ENCODE peak calls at places on chromosomes 7 and 10, in four cellular contexts. J is neural progenitor cell, G is tibial artery, Y is BJ. H is an unnamed sample.

GRCh38 chr10:102473445-102474331 is 22.3 kb upstream of the C10orf95 start:
- DNase-seq in J (no peak), G (no peak), Y (no peak), H (no peak)

GRCh38 chr10:86698207-86698940 is 30.1 kb downstream of the LDB3 start:
- DNase-seq in J (no peak), G (no peak), Y (no peak), H (no peak)

GRCh38 chr10:122457934-122458333 is 3.4 kb upstream of the HTRA1 start:
- DNase-seq in J (no peak), G (no peak), Y (no peak), H (no peak)

GRCh38 chr10:14056545-14057332 is 274.0 kb downstream of the FRMD4A start:
- DNase-seq in J (peak), G (no peak), Y (peak), H (peak)

GRCh38 chr10:121167534-121168243 is 316.5 kb downstream of the WDR11 start:
- DNase-seq in J (no peak), G (no peak), Y (no peak), H (no peak)

GRCh38 chr10:1163204-1163660 is 107.0 kb downstream of the WDR37 start:
- DNase-seq in J (no peak), G (peak), Y (no peak), H (no peak)

GRCh38 chr10:44801383-44802327 is 109.5 kb upstream of the TMEM72 start:
- DNase-seq in J (no peak), G (peak), Y (peak), H (peak)

GRCh38 chr10:94115725-94116124 is 122.0 kb downstream of the PLCE1 start:
- DNase-seq in J (no peak), G (no peak), Y (no peak), H (no peak)

GRCh38 chr10:82969405-82969804 is 1094.4 kb downstream of the NRG3 start:
- DNase-seq in J (no peak), G (no peak), Y (no peak), H (peak)

GRCh38 chr10:54487743-54488142 is 313.3 kb downstream of the PCDH15 start:
- DNase-seq in J (no peak), G (no peak), Y (no peak), H (no peak)

GRCh38 chr10:121462955-121463354 is 135.3 kb downstream of the FGFR2 start:
- DNase-seq in J (no peak), G (no peak), Y (no peak), H (no peak)

GRCh38 chr7:107435749-107436148 is 34.1 kb upstream of the GPR22 start:
- DNase-seq in J (no peak), G (no peak), Y (no peak), H (no peak)

GRCh38 chr10:95273393-95274312 is 17.1 kb downstream of the PDLIM1 start:
- DNase-seq in J (no peak), G (peak), Y (peak), H (peak)

GRCh38 chr7:139300390-139300789 is 40.7 kb upstream of the FMC1 start:
- DNase-seq in J (no peak), G (no peak), Y (no peak), H (no peak)

GRCh38 chr10:70445718-70446485 is 4.4 kb upstream of the NODAL start:
- DNase-seq in J (no peak), G (no peak), Y (no peak), H (peak)

GRCh38 chr10:70779685-70780369 is 5.3 kb downstream of the TBATA start:
- DNase-seq in J (no peak), G (no peak), Y (no peak), H (no peak)

GRCh38 chr7:158446706-158447105 is 140.9 kb downstream of the PTPRN2 start:
- DNase-seq in J (no peak), G (peak), Y (no peak), H (no peak)

GRCh38 chr10:6320320-6321010 is 117.7 kb downstream of the PFKFB3 start:
- DNase-seq in J (no peak), G (no peak), Y (no peak), H (no peak)

GRCh38 chr7:137903382-137904169 is 56.8 kb upstream of the DGKI start:
- DNase-seq in J (peak), G (peak), Y (no peak), H (no peak)

GRCh38 chr7:26216044-26216443 is 14.5 kb downstream of the CBX3 start:
- DNase-seq in J (no peak), G (no peak), Y (no peak), H (no peak)

GRCh38 chr10:132707776-132708171 is 78.2 kb downstream of the NKX6-2 start:
- DNase-seq in J (no peak), G (peak), Y (no peak), H (no peak)

GRCh38 chr10:17026686-17027485 is 102.7 kb downstream of the CUBN start:
- DNase-seq in J (no peak), G (no peak), Y (no peak), H (no peak)

GRCh38 chr7:159136442-159136841 is 8.2 kb downstream of the VIPR2 start:
- DNase-seq in J (no peak), G (peak), Y (no peak), H (no peak)

GRCh38 chr10:59537451-59537850 is 172.2 kb downstream of the SLC16A9 start:
- DNase-seq in J (no peak), G (no peak), Y (no peak), H (no peak)

GRCh38 chr7:140229591-140230516 is 53.1 kb upstream of the KDM7A start:
- DNase-seq in J (peak), G (no peak), Y (no peak), H (no peak)

GRCh38 chr7:135672560-135673359 is 10.4 kb downstream of the STMP1 start:
- DNase-seq in J (peak), G (no peak), Y (no peak), H (no peak)

GRCh38 chr10:130820880-130821482 is 490.5 kb downstream of the TCERG1L start:
- DNase-seq in J (no peak), G (no peak), Y (no peak), H (no peak)

GRCh38 chr10:118568327-118568848 is 27.1 kb downstream of the PRLHR start:
- DNase-seq in J (peak), G (no peak), Y (no peak), H (no peak)

GRCh38 chr10:91775731-91776130 is 22.5 kb upstream of the TNKS2 start:
- DNase-seq in J (no peak), G (no peak), Y (no peak), H (no peak)

GRCh38 chr7:30116771-30117170 is 18.0 kb upstream of the MTURN start:
- DNase-seq in J (no peak), G (peak), Y (peak), H (no peak)

GRCh38 chr10:14468022-14468421 is 137.3 kb upstream of the FRMD4A start:
- DNase-seq in J (no peak), G (no peak), Y (no peak), H (no peak)

GRCh38 chr10:86659721-86660438 is 5.5 kb downstream of the OPN4 start:
- DNase-seq in J (no peak), G (peak), Y (no peak), H (no peak)

GRCh38 chr7:110681941-110682340 is 409.0 kb upstream of the LRRN3 start:
- DNase-seq in J (no peak), G (no peak), Y (no peak), H (no peak)

GRCh38 chr7:83413831-83414230 is 235.1 kb downstream of the SEMA3E start:
- DNase-seq in J (no peak), G (no peak), Y (no peak), H (peak)

GRCh38 chr7:100051611-100052010 is 2.0 kb downstream of the ZSCAN21 start:
- DNase-seq in J (no peak), G (no peak), Y (no peak), H (no peak)

GRCh38 chr10:120963053-120963533 is 111.9 kb downstream of the WDR11 start:
- DNase-seq in J (peak), G (no peak), Y (no peak), H (no peak)

GRCh38 chr7:88289505-88290129 is 17.1 kb downstream of the STEAP4 start:
- DNase-seq in J (no peak), G (no peak), Y (no peak), H (no peak)

GRCh38 chr7:20030915-20031362 is 186.2 kb downstream of the MACC1 start:
- DNase-seq in J (no peak), G (no peak), Y (peak), H (no peak)

GRCh38 chr7:106326594-106327537 is 42.1 kb upstream of the NAMPT start:
- DNase-seq in J (no peak), G (no peak), Y (peak), H (no peak)

GRCh38 chr7:106327538-106328481 is 43.0 kb upstream of the NAMPT start:
- DNase-seq in J (no peak), G (peak), Y (no peak), H (no peak)

GRCh38 chr7:106332186-106332585 is 47.4 kb upstream of the NAMPT start:
- DNase-seq in J (no peak), G (no peak), Y (no peak), H (no peak)

GRCh38 chr7:106329408-106329807 is 44.6 kb upstream of the NAMPT start:
- DNase-seq in J (no peak), G (no peak), Y (no peak), H (no peak)

DNA sequence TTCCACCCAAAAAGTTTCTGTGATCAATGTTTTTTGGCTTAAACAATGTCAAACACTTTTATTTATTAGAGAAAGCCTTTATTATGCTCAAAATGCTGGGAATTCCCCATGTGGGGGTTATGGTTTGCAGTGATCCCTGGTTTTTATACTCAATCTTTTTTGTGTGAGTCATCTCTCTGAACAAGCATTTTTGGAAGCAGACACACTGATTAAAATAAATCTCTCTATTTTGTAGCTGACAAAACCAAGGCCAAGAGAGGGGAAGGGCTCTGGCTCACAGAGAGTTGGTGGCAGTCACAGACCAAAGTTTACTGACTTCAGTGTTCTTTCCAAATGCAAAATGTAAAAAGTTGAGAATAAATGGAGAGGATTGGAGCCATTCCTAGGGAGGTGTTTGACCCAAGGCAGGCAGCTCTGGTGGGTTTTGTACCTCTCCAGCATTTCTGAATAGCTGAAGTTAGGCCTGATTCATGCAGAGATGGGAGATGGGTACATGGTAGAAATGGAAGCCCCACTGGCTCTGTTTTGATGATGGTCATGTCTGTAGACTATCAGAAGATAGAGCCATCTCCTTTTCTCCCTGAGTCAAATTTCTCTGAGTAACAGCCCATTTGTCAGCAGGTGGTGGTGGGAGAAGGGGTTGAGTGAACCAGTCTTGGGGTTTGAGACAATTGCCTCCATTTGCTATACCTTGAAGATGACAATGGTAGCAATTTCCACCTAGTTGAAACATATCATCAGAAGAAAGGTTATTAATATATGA is 45.4 kb upstream of the NAMPT start:
- DNase-seq in J (no peak), G (no peak), Y (peak), H (peak)
- H3K4me3 ChIP-seq in J (no peak), G (no peak), Y (no peak), H (no peak)

GRCh38 chr7:1025747-1026581 is 18.4 kb upstream of the GPR146 start:
- DNase-seq in J (no peak), G (no peak), Y (no peak), H (no peak)
- H3K4me3 ChIP-seq in J (no peak), G (no peak), Y (no peak), H (no peak)

GRCh38 chr7:17301491-17302101 is 3.1 kb downstream of the AHR start:
- DNase-seq in J (peak), G (no peak), Y (no peak), H (no peak)
- H3K4me3 ChIP-seq in J (no peak), G (peak), Y (peak), H (peak)

DNA sequence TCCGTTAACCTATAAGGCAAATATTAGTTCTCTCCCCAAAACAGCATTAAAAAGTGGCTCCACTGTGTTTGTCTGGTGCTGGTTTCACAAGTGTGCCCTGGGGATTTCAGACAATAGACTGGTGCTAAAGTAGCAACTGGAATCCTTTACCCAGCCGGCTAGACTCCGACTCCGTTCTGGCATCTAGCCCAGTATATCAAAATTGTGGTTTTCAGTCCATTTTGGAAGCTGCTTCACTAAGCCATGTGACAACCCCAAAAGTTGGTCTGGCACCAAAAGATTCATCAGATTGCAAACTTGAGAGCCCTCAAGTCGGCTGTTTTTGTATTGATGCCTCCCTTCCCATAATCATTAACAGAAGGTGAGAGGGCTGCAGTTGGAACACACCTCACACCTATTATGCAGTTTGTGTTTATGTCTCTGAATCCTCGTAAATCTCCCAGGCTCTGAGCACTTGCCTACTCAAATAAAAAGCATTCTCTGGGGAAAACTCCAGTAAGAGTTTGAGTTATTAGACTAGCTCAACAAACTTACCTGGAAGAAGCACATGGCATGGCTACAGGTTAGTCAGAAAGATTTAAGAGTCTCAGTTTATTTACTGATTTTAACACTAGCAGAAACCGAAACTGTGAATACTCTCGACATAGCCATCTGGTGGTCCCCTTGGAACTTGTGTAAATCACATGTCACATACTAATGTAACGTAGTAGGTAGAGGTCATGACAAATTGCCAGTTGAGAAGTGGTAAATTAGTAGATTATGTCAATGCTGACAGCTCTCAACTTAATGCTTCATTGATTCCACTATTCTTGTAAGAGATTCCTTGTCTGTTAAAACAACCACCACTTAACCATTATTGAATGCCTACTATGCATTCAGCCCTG is 14.8 kb upstream of the WNT16 start:
- DNase-seq in J (no peak), G (no peak), Y (peak), H (peak)
- H3K4me3 ChIP-seq in J (no peak), G (no peak), Y (no peak), H (no peak)

GRCh38 chr10:79295593-79295992 is 51.7 kb upstream of the PPIF start:
- DNase-seq in J (no peak), G (no peak), Y (no peak), H (no peak)

GRCh38 chr10:79293841-79294705 is 53.2 kb upstream of the PPIF start:
- DNase-seq in J (no peak), G (no peak), Y (no peak), H (no peak)

GRCh38 chr10:79298403-79299244 is 48.6 kb upstream of the PPIF start:
- DNase-seq in J (no peak), G (peak), Y (peak), H (peak)

GRCh38 chr10:79299397-79300370 is 47.6 kb upstream of the PPIF start:
- DNase-seq in J (no peak), G (peak), Y (peak), H (peak)

GRCh38 chr10:79296431-79296830 is 50.8 kb upstream of the PPIF start:
- DNase-seq in J (no peak), G (no peak), Y (no peak), H (no peak)
- H3K4me3 ChIP-seq in J (no peak), G (no peak), Y (no peak), H (no peak)

DNA sequence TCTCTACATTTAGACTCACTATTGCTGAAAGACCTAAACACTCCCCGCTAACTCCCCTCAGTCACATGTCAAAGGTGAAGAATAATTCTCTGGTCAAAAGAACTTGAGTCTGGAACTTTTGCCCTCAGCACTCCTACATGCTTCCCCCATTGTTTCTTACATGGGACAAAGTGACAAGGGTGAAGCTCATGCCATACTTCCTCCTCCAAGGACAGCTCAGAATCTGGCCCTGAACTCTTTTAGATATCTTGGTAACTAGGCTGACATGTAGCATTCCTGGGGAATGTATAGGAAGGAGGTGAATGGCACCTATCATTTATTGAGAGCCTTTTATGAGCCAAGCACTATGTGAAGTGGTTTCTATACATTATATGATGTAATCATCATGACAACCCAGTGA is 246.8 kb downstream of the ARHGAP21 start:
- DNase-seq in J (no peak), G (no peak), Y (no peak), H (no peak)
- H3K4me3 ChIP-seq in J (no peak), G (no peak), Y (no peak), H (no peak)

GRCh38 chr7:127254163-127254684 is 1.5 kb upstream of the GRM8 start:
- DNase-seq in J (no peak), G (no peak), Y (no peak), H (no peak)
- H3K4me3 ChIP-seq in J (peak), G (peak), Y (no peak), H (peak)

H was measured in skeletal muscle cell.